ENCODE peak calls at places on chromosome 16, in six cellular contexts. J is IMR-90, X is A549, B is upper lobe of right lung, P is fibroblast of lung, O is retinal pigment epithelial cell. L is an unnamed sample.

GRCh38 chr16:88331989-88332920 is 50.5 kb upstream of the ZNF469 start:
- DNase-seq in J (peak; percentile 100), X (peak; percentile 95), B (no peak), P (peak; percentile 100), O (peak; percentile 99), L (no peak)

GRCh38 chr16:70270176-70270575 is 18.4 kb upstream of the EXOSC6 start:
- DNase-seq in J (no peak), X (no peak), B (no peak), P (no peak), O (no peak), L (no peak)

GRCh38 chr16:1003551-1004347 is 22.2 kb downstream of the SOX8 start:
- DNase-seq in J (peak; percentile 14), X (no peak), B (no peak), P (peak; percentile 34), O (no peak), L (no peak)

GRCh38 chr16:31427441-31428276 is 501 bp downstream of the COX6A2 start:
- DNase-seq in J (no peak), X (no peak), B (peak; percentile 81), P (no peak), O (no peak), L (no peak)

GRCh38 chr16:88705746-88706287 is 391 bp downstream of the RNF166 start:
- DNase-seq in J (no peak), X (no peak), B (no peak), P (no peak), O (no peak), L (no peak)

GRCh38 chr16:81127051-81127450 is 30.9 kb upstream of the GCSH start:
- DNase-seq in J (peak; percentile 67), X (no peak), B (no peak), P (peak; percentile 9), O (no peak), L (no peak)

GRCh38 chr16:87410530-87410929 is 18.4 kb downstream of the MAP1LC3B start:
- DNase-seq in J (no peak), X (no peak), B (no peak), P (no peak), O (no peak), L (no peak)

GRCh38 chr16:396605-397004 is 394 bp upstream of the NME4 start:
- DNase-seq in J (peak; percentile 41), X (peak; percentile 86), B (no peak), P (peak; percentile 55), O (no peak), L (no peak)

GRCh38 chr16:81625544-81626152 is 153.4 kb upstream of the PLCG2 start:
- DNase-seq in J (peak; percentile 43), X (no peak), B (no peak), P (peak; percentile 44), O (no peak), L (no peak)

GRCh38 chr16:70695351-70696070 is 9.7 kb upstream of the MTSS2 start:
- DNase-seq in J (no peak), X (peak; percentile 56), B (peak; percentile 86), P (peak; percentile 41), O (no peak), L (no peak)

GRCh38 chr16:30428055-30428454 is 1.8 kb downstream of the DCTPP1 start:
- DNase-seq in J (no peak), X (no peak), B (no peak), P (no peak), O (no peak), L (no peak)

GRCh38 chr16:23640669-23640958 is 496 bp downstream of the PALB2 start:
- DNase-seq in J (no peak), X (peak; percentile 34), B (no peak), P (peak; percentile 6), O (no peak), L (no peak)

GRCh38 chr16:4537376-4538066 is 1.1 kb downstream of the CDIP1 start:
- DNase-seq in J (no peak), X (no peak), B (no peak), P (no peak), O (no peak), L (no peak)

GRCh38 chr16:49755291-49755611 is 100.7 kb downstream of the ZNF423 start:
- DNase-seq in J (peak; percentile 12), X (peak; percentile 62), B (no peak), P (peak; percentile 74), O (peak; percentile 37), L (no peak)

GRCh38 chr16:51343411-51343810 is 192.3 kb upstream of the SALL1 start:
- DNase-seq in J (peak; percentile 52), X (no peak), B (no peak), P (peak; percentile 45), O (no peak), L (no peak)

GRCh38 chr16:29820730-29821662 is 734 bp downstream of the MVP start:
- DNase-seq in J (no peak), X (peak; percentile 77), B (peak; percentile 91), P (no peak), O (no peak), L (no peak)

GRCh38 chr16:75341934-75342811 is 90.7 kb upstream of the BCAR1 start:
- DNase-seq in J (peak; percentile 65), X (no peak), B (no peak), P (peak; percentile 84), O (peak; percentile 11), L (no peak)

GRCh38 chr16:65142276-65142675 is 20.4 kb upstream of the CDH11 start:
- DNase-seq in J (peak; percentile 16), X (no peak), B (no peak), P (peak; percentile 29), O (no peak), L (no peak)

GRCh38 chr16:27547851-27548250 is 1.9 kb downstream of the GTF3C1 start:
- DNase-seq in J (no peak), X (no peak), B (no peak), P (no peak), O (no peak), L (no peak)

GRCh38 chr16:27547134-27547533 is 2.6 kb downstream of the GTF3C1 start:
- DNase-seq in J (peak; percentile 79), X (no peak), B (no peak), P (peak; percentile 82), O (no peak), L (no peak)

GRCh38 chr16:27549607-27549856 is 181 bp downstream of the GTF3C1 start:
- DNase-seq in J (no peak), X (no peak), B (no peak), P (no peak), O (no peak), L (no peak)

GRCh38 chr16:27543801-27544200 is 5.9 kb downstream of the GTF3C1 start:
- DNase-seq in J (no peak), X (no peak), B (peak; percentile 3), P (peak; percentile 22), O (no peak), L (no peak)

DNA sequence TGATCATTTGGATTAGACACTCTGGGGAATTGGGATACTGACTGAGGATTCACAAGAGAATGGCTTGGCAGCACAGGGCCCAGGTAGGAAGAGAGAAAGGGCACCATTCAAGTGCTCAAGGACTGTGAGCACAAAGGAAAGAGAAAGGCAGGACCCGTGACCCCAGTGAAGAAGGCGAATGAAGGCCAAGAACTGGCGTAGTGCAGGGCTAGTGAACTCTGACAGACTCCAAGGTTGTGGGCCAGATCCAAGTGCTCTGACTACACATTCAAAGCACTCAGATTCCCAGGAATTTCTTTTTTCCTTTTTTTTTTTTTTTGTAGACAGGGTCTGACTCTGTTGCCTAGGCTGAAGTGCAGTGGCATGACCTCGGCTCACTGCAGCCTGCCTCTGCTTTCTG is 5.0 kb downstream of the GTF3C1 start:
- DNase-seq in J (no peak), X (no peak), B (no peak), P (no peak), O (no peak), L (no peak)
- TF ChIP-seq CTCF in J (no peak), X (no peak), B (no peak), P (no peak), O (no peak), L (no peak)

GRCh38 chr16:72191551-72191950 is 19.6 kb upstream of the PMFBP1 start:
- DNase-seq in J (no peak), X (no peak), B (no peak), P (no peak), O (no peak), L (no peak)

GRCh38 chr16:72198021-72198420 is 26.1 kb upstream of the PMFBP1 start:
- DNase-seq in J (peak; percentile 80), X (no peak), B (no peak), P (peak; percentile 73), O (peak; percentile 86), L (no peak)

GRCh38 chr16:72198641-72199250 is 26.8 kb upstream of the PMFBP1 start:
- DNase-seq in J (no peak), X (no peak), B (no peak), P (no peak), O (no peak), L (no peak)

GRCh38 chr16:72197556-72197955 is 25.6 kb upstream of the PMFBP1 start:
- DNase-seq in J (no peak), X (no peak), B (no peak), P (no peak), O (no peak), L (no peak)

GRCh38 chr16:72195609-72196008 is 23.7 kb upstream of the PMFBP1 start:
- DNase-seq in J (no peak), X (no peak), B (no peak), P (no peak), O (no peak), L (no peak)
- TF ChIP-seq CTCF in J (no peak), X (no peak), B (no peak), P (no peak), O (peak; percentile 54), L (peak; percentile 67)

DNA sequence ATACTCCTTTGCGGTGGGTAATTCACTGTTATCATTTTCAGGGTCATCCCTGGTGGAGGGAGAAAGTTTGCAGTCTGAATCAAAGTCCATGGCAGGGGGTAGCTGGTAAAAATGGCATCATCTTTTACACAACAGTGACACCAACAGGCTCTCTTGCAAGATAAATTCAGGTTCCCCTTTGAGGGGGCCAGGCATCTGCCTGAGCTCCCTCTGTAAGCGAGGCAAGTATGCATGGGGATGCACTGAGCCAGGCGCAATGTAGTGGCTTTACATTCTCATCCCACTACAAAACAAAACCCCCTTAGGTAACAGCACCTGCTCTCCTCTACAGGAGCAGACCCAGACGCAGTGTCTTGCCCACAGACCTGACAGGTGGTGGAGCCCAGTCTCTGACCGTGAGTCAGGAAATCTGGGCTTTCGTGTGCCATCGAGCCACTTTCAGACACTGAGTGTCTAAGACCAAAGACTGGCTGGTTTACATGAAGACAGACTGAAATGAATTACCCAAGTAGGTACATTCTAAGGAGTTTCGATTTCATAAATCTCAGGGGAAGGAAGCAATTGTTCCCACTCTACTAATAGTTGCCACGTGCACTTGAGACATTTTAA is 17.7 kb downstream of the LITAFD start:
- DNase-seq in J (no peak), X (no peak), B (no peak), P (no peak), O (no peak), L (no peak)
- TF ChIP-seq CTCF in J (no peak), X (no peak), B (no peak), P (no peak), O (no peak), L (no peak)

GRCh38 chr16:22186517-22186916 is 19.6 kb upstream of the EEF2K start:
- DNase-seq in J (no peak), X (no peak), B (no peak), P (no peak), O (no peak), L (no peak)

GRCh38 chr16:22184615-22184968 is 21.5 kb upstream of the EEF2K start:
- DNase-seq in J (no peak), X (no peak), B (no peak), P (no peak), O (no peak), L (no peak)

GRCh38 chr16:22183335-22183734 is 21.0 kb downstream of the SDR42E2 start:
- DNase-seq in J (no peak), X (no peak), B (no peak), P (no peak), O (no peak), L (no peak)

GRCh38 chr16:22181843-22182242 is 19.5 kb downstream of the SDR42E2 start:
- DNase-seq in J (no peak), X (no peak), B (no peak), P (no peak), O (no peak), L (no peak)

GRCh38 chr16:22183901-22184614 is 21.8 kb downstream of the SDR42E2 start:
- DNase-seq in J (no peak), X (no peak), B (no peak), P (no peak), O (no peak), L (no peak)
- TF ChIP-seq CTCF in J (no peak), X (peak; percentile 8), B (no peak), P (no peak), O (peak; percentile 42), L (peak; percentile 48)

L was measured in type B pancreatic cell.